ENCODE peak calls at places on chromosomes 4 and X, in four cellular contexts. I is lower lobe of right lung, G is cardiac fibroblast, D is left ventricle myocardium inferior. M is an unnamed sample.

GRCh38 chr4:186787536-186787935 is 63.9 kb upstream of the FAT1 start:
- DNase-seq in I (no peak), D (no peak), G (no peak), M (no peak)

GRCh38 chr4:160835789-160836188 is 1328.0 kb downstream of the FSTL5 start:
- DNase-seq in D (no peak), I (no peak), G (no peak), M (no peak)

GRCh38 chrX:155086202-155086840 is 15.0 kb downstream of the BRCC3 start:
- DNase-seq in I (no peak), G (peak), D (no peak), M (peak)

GRCh38 chr4:7233601-7234000 is 41.3 kb downstream of the SORCS2 start:
- DNase-seq in I (no peak), D (no peak), G (no peak), M (no peak)

GRCh38 chr4:115219315-115219840 is 106.0 kb upstream of the NDST4 start:
- DNase-seq in D (no peak), I (no peak), G (no peak), M (no peak)

GRCh38 chr4:9709724-9710123 is 71.7 kb upstream of the DRD5 start:
- DNase-seq in I (no peak), G (no peak), D (no peak), M (no peak)

GRCh38 chrX:10076765-10077164 is 80.0 kb upstream of the CLCN4 start:
- DNase-seq in G (no peak), D (no peak), I (no peak), M (no peak)

GRCh38 chrX:20217279-20217678 is 49.4 kb downstream of the RPS6KA3 start:
- DNase-seq in D (no peak), I (no peak), G (peak), M (peak)

GRCh38 chr4:153257151-153257620 is 52.9 kb downstream of the TRIM2 start:
- DNase-seq in G (peak), D (no peak), I (no peak), M (peak)

GRCh38 chr4:8856835-8857590 is 14.6 kb downstream of the HMX1 start:
- DNase-seq in D (no peak), G (no peak), I (no peak), M (no peak)

GRCh38 chrX:53412441-53412840 is 10.0 kb downstream of the SMC1A start:
- DNase-seq in D (no peak), G (no peak), I (no peak), M (no peak)

GRCh38 chr4:169968999-169969398 is 57.2 kb downstream of the MFAP3L start:
- DNase-seq in I (no peak), D (no peak), G (peak), M (peak)

GRCh38 chr4:140286503-140286902 is 86.9 kb upstream of the SCOC start:
- DNase-seq in G (no peak), D (no peak), I (no peak), M (no peak)

GRCh38 chrX:2614911-2615310 is 76.2 kb upstream of the CD99 start:
- DNase-seq in D (no peak), G (peak), I (no peak), M (peak)

GRCh38 chrX:103536071-103536470 is 16.8 kb upstream of the RAB40A start:
- DNase-seq in G (peak), I (no peak), D (no peak), M (no peak)

GRCh38 chrX:103537871-103538387 is 18.6 kb upstream of the RAB40A start:
- DNase-seq in G (no peak), I (no peak), D (no peak), M (no peak)

GRCh38 chrX:103538728-103539127 is 19.4 kb upstream of the RAB40A start:
- DNase-seq in G (peak), D (no peak), I (no peak), M (peak)

GRCh38 chrX:103535206-103535605 is 15.9 kb upstream of the RAB40A start:
- DNase-seq in I (no peak), G (no peak), D (no peak), M (no peak)

DNA sequence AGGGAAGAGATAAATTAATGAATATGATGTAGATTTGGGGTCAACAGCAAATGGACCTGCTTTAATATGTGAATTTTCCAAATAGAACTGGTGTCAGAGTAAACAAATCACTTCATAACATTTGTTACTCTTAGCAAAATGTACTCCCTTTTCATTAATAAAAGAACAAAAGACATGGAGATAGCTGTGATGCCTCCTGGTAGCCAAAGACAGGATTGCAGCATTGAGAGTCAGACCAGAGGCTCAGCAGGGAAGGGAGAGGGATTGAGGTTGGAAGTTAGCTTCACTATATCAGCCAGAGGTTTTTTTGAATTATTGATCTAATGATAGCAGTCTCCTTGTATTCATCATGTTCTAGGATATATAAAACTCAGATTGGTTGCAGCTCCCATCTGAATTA is 17.4 kb upstream of the RAB40A start:
- DNase-seq in G (no peak), I (no peak), D (no peak), M (no peak)
- TF ChIP-seq CTCF in G (no peak), I (no peak), D (no peak), M (no peak)

GRCh38 chrX:130321550-130321949 is 18.2 kb upstream of the SLC25A14 start:
- DNase-seq in G (no peak), D (no peak), I (no peak), M (no peak)
- TF ChIP-seq CTCF in G (no peak), D (no peak), I (no peak), M (no peak)

DNA sequence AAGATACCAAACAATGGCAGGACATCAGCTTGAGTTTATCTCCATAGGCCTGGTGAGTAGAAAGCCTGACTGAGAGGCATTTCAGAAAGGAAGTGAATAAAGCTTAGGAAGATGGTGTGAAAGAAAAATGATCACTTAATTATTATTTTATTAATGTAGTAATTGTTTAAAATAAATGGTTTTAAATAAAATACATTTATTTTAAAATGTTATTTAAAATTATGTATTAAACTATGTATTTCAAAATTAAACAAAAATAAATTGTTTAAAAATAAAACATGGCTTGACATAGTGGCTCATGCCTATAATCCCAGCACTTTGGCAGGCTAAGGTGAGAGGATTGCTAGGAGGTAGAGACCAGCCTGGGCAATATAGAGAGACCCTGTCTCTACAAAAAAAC is 145.8 kb downstream of the IL15 start:
- DNase-seq in D (no peak), G (no peak), I (no peak), M (no peak)
- TF ChIP-seq CTCF in D (no peak), G (no peak), I (no peak), M (no peak)

GRCh38 chr4:26404597-26405323 is 83.9 kb downstream of the RBPJ start:
- DNase-seq in I (no peak), D (no peak), G (no peak), M (no peak)
- TF ChIP-seq CTCF in I (no peak), D (peak), G (no peak), M (peak)

GRCh38 chr4:180558427-180558826 is 1684.8 kb upstream of the TENM3 start:
- DNase-seq in D (no peak), G (no peak), I (no peak), M (no peak)

GRCh38 chr4:180560896-180561295 is 1682.3 kb upstream of the TENM3 start:
- DNase-seq in G (peak), D (no peak), I (no peak), M (no peak)

DNA sequence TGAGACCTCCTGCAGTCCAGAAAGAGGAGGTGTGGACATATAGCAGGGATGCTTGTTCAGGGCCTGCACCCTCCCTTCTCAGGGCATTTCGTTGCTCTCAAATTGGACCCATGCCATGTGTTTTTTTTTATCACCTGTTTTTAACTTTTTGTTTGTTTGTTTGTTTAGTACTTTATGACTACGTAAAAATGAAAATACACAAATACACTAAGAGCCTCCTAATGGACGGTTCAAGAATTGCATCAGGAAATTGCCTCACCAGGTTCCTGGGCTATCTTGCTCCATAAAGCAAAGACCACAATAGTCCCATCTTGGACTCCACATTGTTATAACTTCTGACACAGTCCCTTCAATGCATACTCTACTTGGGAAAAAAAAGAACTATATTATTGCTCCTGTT is 1685.9 kb upstream of the TENM3 start:
- DNase-seq in D (no peak), G (no peak), I (no peak), M (no peak)
- TF ChIP-seq CTCF in D (no peak), G (no peak), I (peak), M (no peak)

DNA sequence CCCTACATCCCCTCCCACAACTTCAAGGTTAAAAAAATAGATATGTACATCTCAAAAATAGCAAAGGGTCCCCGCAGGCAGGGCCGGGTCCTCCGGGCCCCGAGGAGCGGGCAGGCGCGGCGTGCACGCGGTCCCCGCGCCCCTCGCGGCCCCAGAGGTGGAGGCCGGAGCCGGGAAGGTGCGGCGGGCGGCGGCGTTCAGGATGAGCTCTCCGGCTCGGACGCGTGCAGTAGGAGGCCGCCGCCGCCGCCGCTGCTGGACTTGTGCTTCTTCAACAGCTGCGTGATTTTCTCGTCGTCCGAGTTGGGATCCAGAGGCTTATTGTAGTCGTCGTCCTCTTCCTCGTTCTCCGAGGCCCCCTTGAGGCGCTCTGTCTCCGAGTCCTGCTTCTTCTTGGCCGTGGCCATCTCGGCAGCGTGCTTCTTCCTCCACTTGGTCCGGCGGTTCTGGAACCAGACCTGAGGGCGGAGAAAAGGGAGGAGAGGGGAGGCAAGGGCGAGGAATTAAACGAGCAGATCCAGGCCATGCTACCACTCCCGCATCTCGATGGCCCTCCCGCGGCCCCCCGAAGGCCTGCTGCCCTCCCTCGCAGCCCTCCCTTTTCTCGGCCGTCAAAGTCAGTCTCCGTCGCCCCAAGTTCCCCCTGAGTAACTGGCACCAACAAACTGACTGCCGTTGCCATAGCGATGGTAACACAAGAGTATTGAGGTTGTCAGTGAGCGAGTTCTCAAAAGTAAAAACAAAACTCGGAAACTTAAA is 5.8 kb downstream of the NKX6-1 start:
- DNase-seq in I (no peak), D (no peak), G (peak), M (peak)
- TF ChIP-seq CTCF in I (no peak), D (no peak), G (no peak), M (peak)

GRCh38 chrX:83004012-83004411 is 504.1 kb upstream of the POU3F4 start:
- DNase-seq in D (no peak), G (no peak), I (no peak), M (no peak)

GRCh38 chrX:83008415-83008814 is 499.7 kb upstream of the POU3F4 start:
- DNase-seq in G (peak), D (no peak), I (no peak), M (no peak)
- TF ChIP-seq CTCF in G (peak), D (peak), I (peak), M (peak)

DNA sequence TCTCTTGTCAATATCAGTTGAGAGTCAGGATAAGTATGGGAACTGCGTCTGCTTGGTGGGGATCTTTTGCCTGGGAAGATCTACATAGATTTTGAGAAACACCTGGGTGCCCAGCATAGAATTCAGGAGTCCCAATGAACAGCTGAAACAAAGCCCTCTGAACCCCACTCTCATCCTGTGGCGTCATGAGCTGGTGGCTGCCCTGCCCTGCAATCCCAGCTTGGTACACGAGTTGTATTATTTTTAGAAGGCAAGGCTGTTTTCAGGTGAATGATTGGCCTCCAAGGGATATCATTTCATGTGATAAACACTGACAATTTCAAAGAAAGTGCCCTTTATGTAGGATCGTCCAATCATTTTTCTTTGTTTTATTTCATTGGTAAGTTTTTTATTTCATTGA is 60.8 kb downstream of the HCCS start:
- DNase-seq in I (no peak), G (no peak), D (no peak), M (no peak)
- TF ChIP-seq CTCF in I (no peak), G (no peak), D (no peak), M (no peak)